ENCODE peak calls at places on chromosomes 16 and 17, in five cellular contexts. V is K562, U is MM.1S, F is DND-41, C is fibroblast of lung. J is an unnamed sample.
A peak's percentile ranks its signal among the peaks of the same experiment; 100 is the strongest.

GRCh38 chr17:38869647-38870258 is at the start of gene LASP1:
- DNase-seq in V (peak; percentile 82), F (peak; percentile 92), U (peak; percentile 91), C (peak; percentile 86), J (no peak)

GRCh38 chr16:54801445-54801844 is 129.2 kb upstream of the IRX5 start:
- DNase-seq in C (no peak), U (no peak), F (no peak), V (no peak), J (no peak)

GRCh38 chr17:50149425-50150353 is 788 bp downstream of the PPP1R9B start:
- DNase-seq in V (peak; percentile 45), C (peak; percentile 49), U (peak; percentile 71), F (peak; percentile 58), J (no peak)

GRCh38 chr16:51328708-51329107 is 177.6 kb upstream of the SALL1 start:
- DNase-seq in F (no peak), U (no peak), C (peak; percentile 14), V (no peak), J (no peak)

GRCh38 chr17:18966831-18967624 is 15.1 kb downstream of the SLC5A10 start:
- DNase-seq in U (no peak), C (peak; percentile 54), F (no peak), V (no peak), J (no peak)

GRCh38 chr16:11224894-11225676 is 30.9 kb downstream of the SOCS1 start:
- DNase-seq in U (peak; percentile 79), F (peak; percentile 92), C (no peak), V (no peak), J (no peak)

GRCh38 chr17:63647936-63648335 is 25.7 kb downstream of the MAP3K3 start:
- DNase-seq in U (no peak), V (no peak), C (no peak), F (no peak), J (no peak)

GRCh38 chr16:49698931-49699715 is 156.8 kb downstream of the ZNF423 start:
- DNase-seq in V (no peak), C (peak; percentile 81), U (no peak), F (no peak), J (no peak)

GRCh38 chr16:70391446-70391845 is 44.7 kb downstream of the DDX19A start:
- DNase-seq in C (no peak), U (no peak), V (no peak), F (no peak), J (no peak)

GRCh38 chr16:70390774-70391173 is 44.1 kb downstream of the DDX19A start:
- DNase-seq in F (no peak), U (no peak), V (no peak), C (no peak), J (no peak)

GRCh38 chr16:70394853-70395252 is 44.0 kb downstream of the ST3GAL2 start:
- DNase-seq in U (no peak), V (no peak), F (no peak), C (no peak), J (no peak)

GRCh38 chr16:70392606-70393005 is 45.9 kb downstream of the DDX19A start:
- DNase-seq in U (no peak), V (no peak), F (no peak), C (no peak), J (no peak)

DNA sequence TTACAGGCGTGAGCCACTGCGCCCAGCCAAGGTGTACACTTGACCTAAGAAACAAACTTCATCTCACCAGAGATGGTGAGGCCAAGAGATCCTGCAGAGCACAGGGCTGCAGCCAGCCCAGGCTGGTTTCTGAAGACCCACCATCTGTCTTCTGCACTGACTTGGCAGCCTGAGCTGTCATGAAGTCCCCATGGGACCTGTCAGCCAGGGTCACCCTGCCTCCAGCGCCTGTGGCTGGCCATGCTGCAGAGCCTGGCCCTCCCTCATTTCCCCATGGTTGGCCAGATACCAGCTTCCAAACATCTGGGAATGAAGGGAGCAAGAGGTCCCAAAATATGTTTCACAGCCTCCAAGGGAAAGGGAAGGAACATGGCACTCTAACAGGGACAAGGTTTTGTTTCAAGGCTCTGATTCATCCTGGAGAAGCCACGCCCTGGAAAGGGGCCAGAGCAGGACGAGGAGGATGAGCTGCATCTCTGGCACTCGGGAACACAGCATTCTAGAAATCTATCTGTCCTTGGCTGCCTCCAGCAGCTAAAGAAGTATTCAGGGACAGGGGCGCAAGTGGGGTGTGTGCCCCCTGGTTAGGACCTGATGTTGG is 45.3 kb downstream of the DDX19A start:
- DNase-seq in F (no peak), C (peak; percentile 69), U (no peak), V (no peak), J (no peak)
- H3K9ac ChIP-seq in F (no peak overlapping the region), C (no peak overlapping the region), U (no peak overlapping the region), V (no peak overlapping the region), J (no peak overlapping the region)

GRCh38 chr16:8594149-8594666 is 3.9 kb upstream of the TMEM114 start:
- DNase-seq in U (no peak), V (peak; percentile 12), F (no peak), C (no peak), J (no peak)
- H3K9ac ChIP-seq in U (no peak overlapping the region), V (no peak overlapping the region), F (no peak overlapping the region), C (no peak overlapping the region), J (no peak overlapping the region)

DNA sequence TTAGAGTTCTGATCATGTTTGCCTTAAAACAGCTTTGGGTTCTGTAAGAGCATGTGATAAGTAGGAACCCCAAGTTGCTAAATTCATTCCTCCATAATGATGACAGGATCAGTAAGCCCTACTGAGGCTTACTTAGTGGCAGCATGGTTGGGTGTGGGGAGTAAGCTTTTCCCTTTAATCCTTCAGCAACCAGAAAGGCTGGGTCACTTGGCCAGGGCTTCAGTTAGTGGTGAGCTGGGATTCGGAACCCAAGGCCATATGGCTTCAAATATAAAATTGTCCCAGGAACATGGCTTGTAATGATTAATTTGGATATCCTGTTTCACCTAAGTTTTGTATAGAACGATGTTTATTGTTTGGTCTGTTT is 850 bp downstream of the GINS3 start:
- DNase-seq in F (peak; percentile 19), C (no peak), U (no peak), V (peak; percentile 16), J (no peak)
- H3K9ac ChIP-seq in F (peak overlapping the region; percentile 93), C (peak overlapping the region; percentile 78), U (peak overlapping the region; percentile 97), V (peak overlapping the region; percentile 100), J (peak overlapping the region; percentile 91)

GRCh38 chr16:29912087-29912486 is 11.8 kb downstream of the ASPHD1 start:
- DNase-seq in F (no peak), V (no peak), C (no peak), U (no peak), J (no peak)
- H3K9ac ChIP-seq in F (no peak overlapping the region), V (no peak overlapping the region), C (no peak overlapping the region), U (no peak overlapping the region), J (no peak overlapping the region)

GRCh38 chr16:17293813-17294558 is 176.8 kb downstream of the XYLT1 start:
- DNase-seq in C (no peak), U (peak; percentile 83), F (no peak), V (no peak), J (no peak)
- H3K9ac ChIP-seq in C (no peak overlapping the region), U (peak overlapping the region; percentile 56), F (no peak overlapping the region), V (no peak overlapping the region), J (no peak overlapping the region)

GRCh38 chr17:60040843-60041242 is 37.9 kb downstream of the HEATR6 start:
- DNase-seq in F (no peak), U (no peak), C (no peak), V (no peak), J (no peak)

GRCh38 chr17:60036796-60037677 is 41.7 kb downstream of the HEATR6 start:
- DNase-seq in C (peak; percentile 58), F (peak; percentile 78), U (peak; percentile 61), V (peak; percentile 68), J (peak; percentile 32)

GRCh38 chr17:60039096-60039495 is 39.6 kb downstream of the HEATR6 start:
- DNase-seq in U (no peak), C (no peak), V (no peak), F (no peak), J (no peak)

GRCh38 chr17:60043846-60044245 is 34.9 kb downstream of the HEATR6 start:
- DNase-seq in V (no peak), U (no peak), C (no peak), F (no peak), J (no peak)

GRCh38 chr17:60039509-60040442 is 38.9 kb downstream of the HEATR6 start:
- DNase-seq in V (peak; percentile 45), U (no peak), F (no peak), C (no peak), J (no peak)
- H3K9ac ChIP-seq in V (no peak overlapping the region), U (no peak overlapping the region), F (no peak overlapping the region), C (no peak overlapping the region), J (no peak overlapping the region)

GRCh38 chr17:2713881-2714280 is 2.3 kb upstream of the CLUH start:
- DNase-seq in C (no peak), F (no peak), U (no peak), V (no peak), J (no peak)

GRCh38 chr17:2712300-2713043 is 908 bp upstream of the CLUH start:
- DNase-seq in V (no peak), F (no peak), U (no peak), C (no peak), J (no peak)

GRCh38 chr17:2710075-2710803 is 1.3 kb downstream of the CLUH start:
- DNase-seq in F (no peak), U (no peak), V (no peak), C (no peak), J (no peak)

GRCh38 chr17:2710804-2711607 is 558 bp downstream of the CLUH start:
- DNase-seq in C (no peak), U (peak; percentile 49), F (peak; percentile 46), V (peak; percentile 74), J (no peak)

DNA sequence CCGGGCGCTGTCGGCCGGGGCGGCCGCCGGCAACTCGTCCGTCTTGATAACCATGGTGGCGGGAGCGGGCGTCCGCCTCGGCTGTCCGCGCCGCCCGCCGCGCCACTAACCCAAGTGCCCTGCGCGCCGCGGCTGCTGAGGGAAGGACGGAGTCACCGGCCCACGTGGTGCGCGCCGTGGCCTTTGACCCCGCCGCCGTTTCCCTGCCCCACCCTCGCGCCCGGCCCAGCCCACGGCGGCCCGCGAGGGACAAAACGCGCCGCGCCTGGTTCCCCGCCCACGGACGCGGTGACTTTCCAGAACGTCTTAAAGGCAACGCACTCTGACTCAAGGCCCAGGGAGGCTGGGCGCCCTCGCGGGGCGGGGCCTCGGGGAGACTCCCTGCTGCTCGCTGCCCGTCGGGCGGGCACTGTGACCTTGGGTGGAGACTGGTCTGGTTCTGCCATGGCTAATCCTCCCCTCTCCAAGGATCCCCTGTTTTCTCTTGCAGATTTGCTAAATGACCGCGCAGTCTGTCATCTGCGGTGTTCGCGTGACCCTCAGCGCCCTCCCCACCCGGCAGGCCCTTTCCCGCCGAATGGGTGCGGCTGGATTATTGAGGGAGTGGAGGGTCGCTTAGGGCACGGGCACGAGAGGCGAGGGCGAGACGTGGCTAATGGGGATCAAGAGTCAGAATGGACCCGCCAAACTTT is at the start of gene CLUH:
- DNase-seq in V (peak; percentile 84), C (peak; percentile 97), U (peak; percentile 97), F (peak; percentile 96), J (no peak)
- H3K9ac ChIP-seq in V (peak within 1 kb of the TSS; percentile 67), C (peak within 1 kb of the TSS; percentile 61), U (peak within 1 kb of the TSS; percentile 75), F (peak within 1 kb of the TSS; percentile 77), J (peak within 1 kb of the TSS; percentile 93)

GRCh38 chr16:29825145-29826044 is 5.1 kb downstream of the MVP start:
- DNase-seq in U (peak; percentile 51), F (no peak), C (peak; percentile 90), V (peak; percentile 39), J (no peak)
- H3K9ac ChIP-seq in U (no peak overlapping the region), F (no peak overlapping the region), C (peak overlapping the region; percentile 40), V (no peak overlapping the region), J (no peak overlapping the region)

DNA sequence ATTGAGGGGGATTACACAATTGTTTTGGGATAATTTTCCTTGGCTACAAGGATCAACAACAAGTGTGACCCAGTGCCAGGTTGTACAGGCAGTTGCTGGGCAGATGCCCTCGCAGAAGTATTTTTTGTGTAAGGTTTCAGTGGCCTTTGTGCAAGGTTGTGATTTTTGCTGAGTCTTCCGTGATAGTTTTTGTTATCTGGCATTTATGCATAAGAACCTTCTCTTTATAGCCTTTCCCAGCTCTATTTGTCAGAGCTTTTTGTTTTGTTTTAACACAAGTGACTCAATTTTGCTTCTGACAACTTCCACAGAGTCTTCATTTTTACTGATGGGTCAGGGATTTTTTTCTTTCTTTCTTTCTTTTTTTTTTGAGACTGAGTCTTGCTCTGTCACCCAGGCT is 6.7 kb upstream of the PRPSAP1 start:
- DNase-seq in V (no peak), U (no peak), C (no peak), F (no peak), J (no peak)
- H3K9ac ChIP-seq in V (no peak overlapping the region), U (no peak overlapping the region), C (no peak overlapping the region), F (no peak overlapping the region), J (no peak overlapping the region)